ENCODE peak calls at places on chromosome 7, in four cellular contexts. C is HepG2, G is GM12878, S is K562. M is an unnamed sample.

GRCh38 chr7:14751461-14751860 is 151.1 kb downstream of the DGKB start:
- DNase-seq in C (no peak), G (no peak), S (no peak), M (no peak)

GRCh38 chr7:2906197-2906931 is 62.3 kb upstream of the GNA12 start:
- DNase-seq in C (no peak), G (no peak), S (no peak), M (no peak)

GRCh38 chr7:76191783-76192240 is 9.9 kb upstream of the SRRM3 start:
- DNase-seq in C (peak), G (no peak), S (peak), M (peak)

GRCh38 chr7:129502708-129503685 is 666 bp downstream of the SMKR1 start:
- DNase-seq in C (no peak), G (no peak), S (no peak), M (peak)

GRCh38 chr7:45153238-45153637 is 4.4 kb upstream of the RAMP3 start:
- DNase-seq in C (no peak), G (no peak), S (peak), M (no peak)

GRCh38 chr7:8115547-8116402 is 146.2 kb downstream of the ICA1 start:
- DNase-seq in C (no peak), G (peak), S (no peak), M (no peak)

GRCh38 chr7:148799893-148800545 is 84.1 kb downstream of the EZH2 start:
- DNase-seq in C (no peak), G (no peak), S (no peak), M (peak)

GRCh38 chr7:108839091-108839490 is 269.4 kb downstream of the DNAJB9 start:
- DNase-seq in C (no peak), G (no peak), S (no peak), M (no peak)

GRCh38 chr7:135160098-135160857 is 10.2 kb downstream of the CYREN start:
- DNase-seq in C (no peak), G (no peak), S (peak), M (no peak)

GRCh38 chr7:100825215-100825671 is 2.1 kb downstream of the EPHB4 start:
- DNase-seq in C (no peak), G (no peak), S (no peak), M (no peak)

GRCh38 chr7:101913876-101914275 is 96.5 kb downstream of the CUX1 start:
- DNase-seq in C (no peak), G (no peak), S (peak), M (no peak)

GRCh38 chr7:138979226-138979979 is 1.8 kb downstream of the KIAA1549 start:
- DNase-seq in C (peak), G (no peak), S (no peak), M (no peak)

GRCh38 chr7:68754414-68754813 is 843.9 kb upstream of the AUTS2 start:
- DNase-seq in C (no peak), G (no peak), S (no peak), M (no peak)

GRCh38 chr7:65731562-65732035 is 141.3 kb upstream of the VKORC1L1 start:
- DNase-seq in C (no peak), G (no peak), S (peak), M (peak)
- TF ChIP-seq CREM in C (no peak), G (no peak), S (no peak), M (no peak)

DNA sequence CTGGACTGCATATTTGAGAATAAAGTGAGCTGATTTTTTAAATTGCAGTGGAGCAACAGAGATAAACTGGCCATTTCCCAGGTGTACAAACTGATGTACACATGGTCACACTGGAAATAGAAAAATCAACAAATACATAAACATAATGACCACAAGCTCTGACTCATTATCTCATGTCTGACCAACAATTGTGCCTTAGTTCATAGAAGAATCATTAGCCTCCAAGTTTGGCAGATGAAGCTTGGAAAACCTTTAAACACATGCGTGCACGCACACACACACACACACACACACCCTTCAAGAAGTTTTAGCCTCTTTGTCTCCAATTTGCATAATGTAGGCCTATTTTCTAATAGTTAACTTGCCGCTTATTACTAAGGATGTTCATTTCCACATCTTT is 308.9 kb upstream of the POM121L12 start:
- DNase-seq in C (no peak), G (no peak), S (no peak), M (no peak)
- TF ChIP-seq ETV6 in C (no peak), G (no peak), S (no peak), M (no peak)

DNA sequence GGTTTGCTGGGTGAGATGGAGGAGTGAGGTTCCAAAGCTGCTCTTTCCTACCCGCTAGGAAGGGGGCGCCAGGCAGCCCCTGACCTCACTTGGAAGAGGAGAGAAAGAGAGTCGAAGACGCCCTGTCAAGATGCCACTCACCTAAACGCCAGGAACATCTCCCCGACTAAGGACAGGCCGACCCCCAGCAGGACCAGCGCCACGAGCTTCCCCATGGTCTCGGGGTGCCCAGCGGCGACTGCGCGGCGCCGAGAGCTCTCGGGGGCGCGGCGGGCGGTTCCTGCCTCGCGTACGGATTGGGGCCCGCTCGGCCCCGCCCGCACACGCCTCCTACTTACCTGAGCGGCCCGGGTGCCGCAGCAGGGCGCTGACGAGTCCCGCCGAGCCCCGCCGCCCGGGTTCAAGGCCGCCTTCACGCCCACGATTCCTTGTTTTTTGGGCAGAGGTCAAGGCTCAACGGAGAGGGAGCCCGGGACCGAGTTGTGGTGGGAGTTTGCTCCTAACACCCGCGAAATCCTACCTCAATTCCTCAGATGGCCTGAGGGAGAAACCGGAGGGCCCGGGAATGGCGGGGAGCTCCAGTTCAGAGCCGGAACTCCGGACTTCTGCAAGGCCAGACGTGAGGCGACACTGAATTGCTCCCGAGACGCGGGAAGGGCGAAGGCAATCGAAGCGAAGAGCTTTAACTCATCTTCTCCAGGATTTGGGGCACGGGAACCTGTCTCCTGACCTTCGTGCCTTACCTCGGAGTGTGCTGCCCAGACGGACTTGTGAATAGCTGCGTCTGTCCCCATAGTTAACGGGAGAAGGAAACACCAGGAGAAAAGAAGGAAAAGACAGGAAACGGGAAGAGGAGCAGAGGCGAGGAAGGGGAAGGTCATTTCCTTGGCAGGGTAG is at the start of gene PON3:
- DNase-seq in C (peak), G (no peak), S (peak), M (peak)
- TF ChIP-seq CREM in C (no peak), G (no peak), S (no peak), M (no peak)

GRCh38 chr7:30920584-30921539 is 9.2 kb downstream of the AQP1 start:
- DNase-seq in C (no peak), G (no peak), S (peak), M (peak)
- TF ChIP-seq ETV6 in C (no peak), G (no peak), S (no peak), M (no peak)

GRCh38 chr7:121741896-121742295 is 131.1 kb upstream of the PTPRZ1 start:
- DNase-seq in C (no peak), G (no peak), S (no peak), M (no peak)

GRCh38 chr7:121744319-121744718 is 128.6 kb upstream of the PTPRZ1 start:
- DNase-seq in C (no peak), G (no peak), S (no peak), M (no peak)

GRCh38 chr7:121748546-121748945 is 124.4 kb upstream of the PTPRZ1 start:
- DNase-seq in C (no peak), G (no peak), S (no peak), M (no peak)

GRCh38 chr7:121744877-121745276 is 128.1 kb upstream of the PTPRZ1 start:
- DNase-seq in C (no peak), G (no peak), S (no peak), M (no peak)

DNA sequence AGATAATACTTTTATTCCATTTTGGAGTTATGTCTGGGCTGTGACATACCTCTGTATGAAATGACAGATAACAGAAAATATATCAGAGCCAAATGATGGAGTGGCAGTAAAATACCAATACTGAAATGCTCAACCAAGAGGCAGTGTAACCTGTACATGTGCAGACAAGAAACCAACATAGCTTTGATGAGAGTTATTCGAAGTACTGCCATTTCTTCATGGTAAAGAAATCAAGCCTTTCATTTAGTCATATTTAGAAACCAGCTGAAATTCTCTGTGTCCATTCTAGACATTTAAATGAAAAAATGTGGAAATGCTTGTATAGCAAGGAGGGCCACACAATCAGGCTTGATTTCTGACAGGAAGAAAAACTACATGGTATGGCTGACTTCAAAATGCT is 127.1 kb upstream of the PTPRZ1 start:
- DNase-seq in C (no peak), G (no peak), S (no peak), M (no peak)
- TF ChIP-seq CREM in C (no peak), G (no peak), S (no peak), M (no peak)

DNA sequence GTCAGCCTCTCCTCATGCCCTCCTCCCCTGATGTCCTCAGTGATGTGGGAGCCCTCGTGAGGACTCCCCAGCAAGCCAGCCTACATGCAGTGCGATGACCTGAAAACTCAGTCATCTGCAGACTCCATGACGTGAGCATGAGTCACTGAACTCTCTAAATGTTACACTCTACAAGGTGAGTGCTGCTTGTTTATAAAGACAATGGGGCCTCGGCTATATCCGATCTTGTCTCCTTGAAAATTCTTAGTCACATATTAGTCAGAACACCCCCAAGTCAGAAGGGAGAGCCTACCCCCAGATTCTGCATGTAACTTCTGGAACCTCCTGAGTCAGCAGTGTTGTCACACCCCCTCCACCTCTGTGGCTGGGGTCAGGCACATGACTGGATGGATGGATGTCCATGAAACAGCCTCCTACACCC is 673.8 kb downstream of the INHBA start:
- DNase-seq in C (no peak), G (no peak), S (no peak), M (no peak)
- TF ChIP-seq ETV6 in C (no peak), G (no peak), S (no peak), M (no peak)

GRCh38 chr7:98251251-98251843 is 685 bp downstream of the TECPR1 start:
- DNase-seq in C (peak), G (no peak), S (peak), M (no peak)
- TF ChIP-seq CREM in C (no peak), G (no peak), S (no peak), M (no peak)

GRCh38 chr7:6636741-6637543 is at the start of gene ZNF316:
- DNase-seq in C (no peak), G (no peak), S (peak), M (no peak)
- TF ChIP-seq ETV6 in C (no peak), G (no peak), S (no peak), M (no peak)

GRCh38 chr7:19015066-19015465 is 102.4 kb downstream of the TWIST1 start:
- DNase-seq in C (no peak), G (no peak), S (no peak), M (no peak)

GRCh38 chr7:19020711-19021110 is 96.7 kb downstream of the TWIST1 start:
- DNase-seq in C (no peak), G (no peak), S (no peak), M (no peak)

GRCh38 chr7:19020062-19020461 is 97.4 kb downstream of the TWIST1 start:
- DNase-seq in C (no peak), G (no peak), S (no peak), M (no peak)

GRCh38 chr7:19017374-19017773 is 100.1 kb downstream of the TWIST1 start:
- DNase-seq in C (no peak), G (no peak), S (no peak), M (no peak)

DNA sequence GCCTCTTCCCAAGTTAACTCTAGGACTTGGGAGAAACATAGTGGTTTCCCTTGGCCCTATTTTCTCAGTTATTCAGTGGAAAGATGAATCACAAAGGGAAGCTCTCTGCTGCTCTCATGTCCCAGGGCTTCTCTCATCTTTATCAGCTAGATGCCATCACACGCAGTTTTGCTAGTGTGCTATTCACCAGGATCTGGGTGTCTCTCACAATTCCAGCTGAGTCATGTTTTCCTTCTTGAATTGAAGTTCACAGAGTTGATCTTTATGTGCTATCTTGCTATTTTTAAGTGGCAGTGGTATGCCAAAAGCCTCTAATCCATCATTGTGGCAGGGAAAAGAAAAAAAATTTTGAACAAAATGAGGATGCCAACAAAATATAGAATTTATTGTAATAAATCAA is 101.3 kb downstream of the TWIST1 start:
- DNase-seq in C (no peak), G (no peak), S (no peak), M (no peak)
- TF ChIP-seq CREM in C (no peak), G (no peak), S (no peak), M (no peak)

M was measured in WTC11.